ENCODE peak calls at places on chromosomes 7 and 10, in seven cellular contexts. L is AG04450, F is neural progenitor cell, E is lower lobe of right lung, X is RWPE1, A is A673, O is aorta. Q is an unnamed sample.

GRCh38 chr7:114653391-114654088 is 238.9 kb downstream of the FOXP2 start:
- DNase-seq in X (no peak), A (no peak), O (no peak), E (no peak), L (no peak), F (no peak), Q (no peak)

GRCh38 chr10:1629326-1630036 is 107.8 kb downstream of the ADARB2 start:
- DNase-seq in X (no peak), F (peak; percentile 80), A (no peak), E (no peak), L (no peak), O (no peak), Q (no peak)

GRCh38 chr7:124261710-124262109 is 228.8 kb upstream of the TMEM229A start:
- DNase-seq in F (no peak), L (no peak), X (no peak), O (no peak), A (no peak), E (no peak), Q (no peak)

GRCh38 chr10:71772832-71773220 is 494 bp downstream of the VSIR start:
- DNase-seq in F (no peak), L (no peak), A (no peak), O (no peak), X (no peak), E (no peak), Q (no peak)

GRCh38 chr7:3825491-3825890 is 524.4 kb downstream of the SDK1 start:
- DNase-seq in X (no peak), F (no peak), L (no peak), O (no peak), E (no peak), A (no peak), Q (no peak)

GRCh38 chr7:147981072-147981813 is 609.3 kb upstream of the C7orf33 start:
- DNase-seq in F (no peak), X (no peak), O (no peak), E (no peak), A (no peak), L (no peak), Q (no peak)

GRCh38 chr7:96304573-96304972 is 17.3 kb downstream of the SLC25A13 start:
- DNase-seq in F (no peak), O (no peak), X (peak; percentile 43), E (no peak), L (no peak), A (no peak), Q (no peak)

GRCh38 chr7:46682841-46683624 is 762.0 kb upstream of the IGFBP3 start:
- DNase-seq in A (no peak), X (no peak), O (no peak), L (no peak), E (no peak), F (no peak), Q (no peak)

GRCh38 chr7:111756687-111757178 is 194.4 kb upstream of the IMMP2L start:
- DNase-seq in A (peak; percentile 79), E (peak; percentile 59), X (no peak), F (peak; percentile 75), L (peak; percentile 18), O (peak; percentile 80), Q (no peak)

GRCh38 chr10:103598654-103599115 is 105.2 kb downstream of the NEURL1 start:
- DNase-seq in E (no peak), A (peak; percentile 78), O (peak; percentile 55), F (peak; percentile 78), X (peak; percentile 80), L (peak; percentile 60), Q (peak; percentile 30)

GRCh38 chr7:55489552-55489951 is 82.8 kb downstream of the VOPP1 start:
- DNase-seq in O (no peak), L (no peak), E (no peak), A (no peak), X (no peak), F (no peak), Q (no peak)

GRCh38 chr7:43394441-43395130 is 188.3 kb upstream of the STK17A start:
- DNase-seq in F (no peak), A (no peak), L (no peak), X (peak; percentile 50), E (no peak), O (no peak), Q (no peak)

GRCh38 chr7:43391518-43391917 is 191.4 kb upstream of the STK17A start:
- DNase-seq in X (no peak), A (no peak), O (no peak), L (no peak), E (no peak), F (no peak), Q (no peak)

GRCh38 chr7:43390601-43391000 is 192.3 kb upstream of the STK17A start:
- DNase-seq in X (no peak), L (no peak), E (no peak), O (no peak), F (peak; percentile 41), A (no peak), Q (no peak)

GRCh38 chr7:43396193-43396747 is 186.6 kb upstream of the STK17A start:
- DNase-seq in X (no peak), L (no peak), A (no peak), F (no peak), O (no peak), E (no peak), Q (no peak)

DNA sequence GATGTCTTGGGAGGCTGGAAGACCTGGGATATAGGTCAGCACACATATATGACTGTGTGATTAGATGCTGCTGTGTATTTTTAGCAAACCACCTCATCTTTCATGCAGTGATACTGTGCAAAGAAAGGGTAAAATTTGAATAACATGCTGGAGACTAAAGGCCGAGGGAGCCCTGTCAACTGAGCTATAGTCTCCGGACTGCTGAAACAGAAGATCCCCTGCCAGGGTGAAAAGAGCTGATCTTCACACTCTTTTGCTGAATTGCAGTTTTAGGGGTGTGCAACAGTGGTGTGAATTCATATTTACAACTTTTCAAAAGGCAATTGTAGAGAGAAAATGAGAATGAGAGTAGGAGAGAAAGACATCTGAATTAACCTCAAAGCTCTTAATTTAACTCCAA is 190.3 kb upstream of the STK17A start:
- DNase-seq in X (no peak), F (no peak), A (no peak), O (no peak), E (no peak), L (no peak), Q (no peak)
- H3K27ac ChIP-seq in X (no peak overlapping the region), F (no peak overlapping the region), A (no peak overlapping the region), O (no peak overlapping the region), E (no peak overlapping the region), L (no peak overlapping the region), Q (no peak overlapping the region)

GRCh38 chr7:50962962-50963374 is 180.3 kb upstream of the GRB10 start:
- DNase-seq in O (peak; percentile 62), X (peak; percentile 87), A (no peak), E (peak; percentile 75), F (peak; percentile 25), L (no peak), Q (no peak)

GRCh38 chr7:50959560-50959959 is 176.9 kb upstream of the GRB10 start:
- DNase-seq in F (no peak), L (no peak), E (no peak), O (no peak), A (no peak), X (no peak), Q (no peak)

GRCh38 chr7:50962281-50962883 is 179.7 kb upstream of the GRB10 start:
- DNase-seq in L (no peak), F (no peak), A (no peak), O (no peak), X (peak; percentile 12), E (no peak), Q (no peak)

GRCh38 chr7:50959991-50960390 is 177.3 kb upstream of the GRB10 start:
- DNase-seq in X (no peak), L (no peak), O (no peak), F (no peak), A (no peak), E (no peak), Q (no peak)

GRCh38 chr7:50960621-50961310 is 178.1 kb upstream of the GRB10 start:
- DNase-seq in X (no peak), E (no peak), L (no peak), F (no peak), A (no peak), O (no peak), Q (no peak)
- H3K27ac ChIP-seq in X (no peak overlapping the region), E (no peak overlapping the region), L (no peak overlapping the region), F (no peak overlapping the region), A (no peak overlapping the region), O (no peak overlapping the region), Q (no peak overlapping the region)

GRCh38 chr7:36154255-36155212 is 1.5 kb downstream of the EEPD1 start:
- DNase-seq in X (no peak), O (peak; percentile 52), L (no peak), E (peak; percentile 54), F (no peak), A (no peak), Q (no peak)
- H3K27ac ChIP-seq in X (no peak overlapping the region), O (no peak overlapping the region), L (no peak overlapping the region), E (peak overlapping the region; percentile 82), F (no peak overlapping the region), A (no peak overlapping the region), Q (peak overlapping the region; percentile 91)

GRCh38 chr10:51698473-51699063 is 827 bp downstream of the CSTF2T start:
- DNase-seq in O (no peak), F (no peak), A (no peak), E (no peak), X (no peak), L (no peak), Q (no peak)
- H3K27ac ChIP-seq in O (no peak overlapping the region), F (peak overlapping the region; percentile 99), A (peak overlapping the region; percentile 98), E (peak overlapping the region; percentile 97), X (peak overlapping the region; percentile 85), L (peak overlapping the region; percentile 96), Q (peak overlapping the region; percentile 100)

DNA sequence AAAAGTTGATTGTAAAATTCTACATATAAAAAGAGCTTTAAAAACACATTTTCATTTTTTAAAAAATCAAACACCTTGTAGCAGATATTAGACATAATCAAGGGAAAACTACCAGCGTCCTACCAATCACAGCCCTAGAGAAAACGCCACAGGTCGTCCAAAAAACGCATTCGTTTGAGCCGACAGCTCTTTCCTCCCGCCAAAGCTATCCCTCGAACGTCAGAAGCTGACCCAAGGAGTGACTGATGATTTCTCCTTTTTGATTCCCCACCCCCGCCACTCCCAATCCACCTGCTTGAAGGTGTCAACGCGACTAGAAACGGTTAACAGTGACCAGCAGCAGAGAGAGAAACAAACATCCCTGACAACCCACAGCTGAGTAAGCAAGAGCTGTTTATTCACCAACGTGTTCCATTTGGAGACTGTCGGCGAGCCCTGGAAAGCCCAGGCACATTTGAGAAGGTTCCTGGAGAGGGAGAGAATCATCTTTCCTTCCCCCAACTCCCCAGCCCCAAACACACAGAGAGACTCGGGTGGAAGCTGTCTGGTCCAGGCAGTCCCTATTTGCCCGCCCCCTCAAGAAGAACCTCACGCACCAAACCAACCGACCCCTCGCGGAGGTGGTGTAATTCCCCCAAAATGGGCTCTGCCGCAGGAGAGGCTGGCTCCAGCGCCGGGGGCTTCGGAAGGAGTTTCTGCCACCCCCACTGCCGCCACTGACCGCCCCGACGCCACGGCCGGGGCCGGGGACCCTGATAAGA is 622 bp downstream of the CPEB3 start:
- DNase-seq in E (no peak), X (peak; percentile 49), F (no peak), O (no peak), A (peak; percentile 61), L (no peak), Q (no peak)
- H3K27ac ChIP-seq in E (peak overlapping the region; percentile 95), X (peak overlapping the region; percentile 86), F (no peak overlapping the region), O (no peak overlapping the region), A (peak overlapping the region; percentile 91), L (peak overlapping the region; percentile 65), Q (peak overlapping the region; percentile 83)

GRCh38 chr7:48285365-48285764 is 114.1 kb downstream of the ABCA13 start:
- DNase-seq in F (no peak), E (no peak), A (no peak), L (peak; percentile 46), X (peak; percentile 13), O (no peak), Q (no peak)
- H3K27ac ChIP-seq in F (no peak overlapping the region), E (no peak overlapping the region), A (no peak overlapping the region), L (no peak overlapping the region), X (no peak overlapping the region), O (no peak overlapping the region), Q (no peak overlapping the region)

GRCh38 chr10:95181731-95182130 is 12.3 kb upstream of the ACSM6 start:
- DNase-seq in O (no peak), F (no peak), X (no peak), E (no peak), L (no peak), A (no peak), Q (no peak)
- H3K27ac ChIP-seq in O (no peak overlapping the region), F (no peak overlapping the region), X (no peak overlapping the region), E (peak overlapping the region; percentile 61), L (no peak overlapping the region), A (no peak overlapping the region), Q (no peak overlapping the region)